ENCODE peak calls at places on chromosome 6, in four cellular contexts. C is stomach, N is suprapubic skin, Z is H1. M is an unnamed sample.

GRCh38 chr6:37695857-37696219 is 1.8 kb downstream of the MDGA1 start:
- DNase-seq in Z (no peak), C (no peak), N (no peak), M (no peak)

GRCh38 chr6:103017878-103018277 is 1624.4 kb downstream of the GRIK2 start:
- DNase-seq in C (no peak), N (no peak), Z (no peak), M (no peak)

GRCh38 chr6:107679457-107679856 is 144.7 kb downstream of the SCML4 start:
- DNase-seq in N (no peak), Z (no peak), C (no peak), M (no peak)

GRCh38 chr6:49565855-49566254 is 15.4 kb downstream of the C6orf141 start:
- DNase-seq in Z (no peak), C (no peak), N (no peak), M (no peak)

GRCh38 chr6:113414511-113414910 is 442.6 kb upstream of the MARCKS start:
- DNase-seq in C (peak), Z (no peak), N (no peak), M (no peak)

GRCh38 chr6:42726485-42727083 is 4.2 kb upstream of the PRPH2 start:
- DNase-seq in N (no peak), C (peak), Z (no peak), M (peak)

GRCh38 chr6:42417641-42418112 is 34.0 kb downstream of the TRERF1 start:
- DNase-seq in C (no peak), N (no peak), Z (no peak), M (no peak)

GRCh38 chr6:125558907-125559306 is 190.5 kb upstream of the HEY2 start:
- DNase-seq in Z (no peak), N (no peak), C (no peak), M (no peak)

GRCh38 chr6:75579951-75580350 is 21.7 kb upstream of the SENP6 start:
- DNase-seq in Z (no peak), C (no peak), N (no peak), M (no peak)

GRCh38 chr6:93407186-93407585 is 12.2 kb downstream of the EPHA7 start:
- DNase-seq in C (no peak), N (no peak), Z (no peak), M (no peak)

GRCh38 chr6:167699141-167700036 is 127.3 kb upstream of the AFDN start:
- DNase-seq in N (no peak), Z (no peak), C (peak), M (peak)

GRCh38 chr6:160991411-160992322 is at the start of gene MAP3K4:
- DNase-seq in N (peak), C (peak), Z (no peak), M (peak)

GRCh38 chr6:35017461-35018183 is 123.5 kb downstream of the TCP11 start:
- DNase-seq in C (no peak), Z (no peak), N (no peak), M (no peak)
- TF ChIP-seq CTCF in C (no peak), Z (no peak), N (no peak), M (peak)

DNA sequence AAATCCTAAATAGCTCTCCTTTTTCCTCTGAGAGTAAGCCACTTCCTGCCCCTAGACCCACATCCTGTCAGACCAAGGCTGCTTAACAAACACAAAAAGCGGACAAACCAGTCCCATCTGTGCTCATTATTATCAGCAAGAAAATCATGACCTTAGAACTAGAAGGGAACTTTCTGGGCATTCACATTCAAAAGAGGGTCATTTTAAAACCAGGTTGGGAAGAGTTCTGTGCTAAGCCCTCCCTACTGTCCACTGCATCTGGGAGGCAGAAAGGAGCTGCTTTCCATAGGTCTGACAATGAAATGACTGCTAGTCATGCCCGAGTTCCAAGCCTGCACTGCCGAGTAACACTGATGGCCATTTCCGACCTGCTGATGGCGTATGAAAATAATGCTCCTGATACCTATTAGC is 15.4 kb downstream of the EZR start:
- DNase-seq in C (peak), N (no peak), Z (no peak), M (no peak)
- TF ChIP-seq POLR2A in C (no peak), N (no peak), Z (peak), M (no peak)

GRCh38 chr6:15937582-15937981 is 191.3 kb upstream of the MYLIP start:
- DNase-seq in N (no peak), Z (no peak), C (no peak), M (no peak)

GRCh38 chr6:15941168-15941567 is 187.7 kb upstream of the MYLIP start:
- DNase-seq in N (no peak), C (no peak), Z (no peak), M (no peak)

GRCh38 chr6:15938086-15938485 is 190.8 kb upstream of the MYLIP start:
- DNase-seq in N (no peak), C (no peak), Z (no peak), M (no peak)

GRCh38 chr6:15935661-15936060 is 193.2 kb upstream of the MYLIP start:
- DNase-seq in C (no peak), Z (no peak), N (no peak), M (no peak)

GRCh38 chr6:15936503-15936902 is 192.4 kb upstream of the MYLIP start:
- DNase-seq in Z (no peak), N (no peak), C (no peak), M (no peak)
- H3K27ac ChIP-seq in Z (no peak), N (no peak), C (no peak), M (no peak)

GRCh38 chr6:12171735-12172134 is 118.4 kb upstream of the EDN1 start:
- DNase-seq in C (no peak), Z (no peak), N (no peak), M (no peak)

GRCh38 chr6:12165722-12166121 is 124.4 kb upstream of the EDN1 start:
- DNase-seq in C (no peak), N (no peak), Z (no peak), M (no peak)

GRCh38 chr6:12172572-12172971 is 117.6 kb upstream of the EDN1 start:
- DNase-seq in C (no peak), N (no peak), Z (no peak), M (no peak)

GRCh38 chr6:12170351-12171079 is 119.6 kb upstream of the EDN1 start:
- DNase-seq in N (no peak), Z (no peak), C (no peak), M (no peak)

GRCh38 chr6:12169377-12169776 is 120.8 kb upstream of the EDN1 start:
- DNase-seq in Z (no peak), C (no peak), N (no peak), M (no peak)
- TF ChIP-seq CTCF in Z (no peak), C (no peak), N (no peak), M (no peak)

GRCh38 chr6:31579546-31580445 is 2.4 kb downstream of the LTB start:
- DNase-seq in Z (no peak), N (no peak), C (no peak), M (no peak)

GRCh38 chr6:31580446-31580755 is 1.8 kb downstream of the LTB start:
- DNase-seq in N (no peak), C (no peak), Z (no peak), M (no peak)

GRCh38 chr6:31581511-31582229 is 554 bp downstream of the LTB start:
- DNase-seq in Z (no peak), C (no peak), N (no peak), M (no peak)

GRCh38 chr6:31582230-31582601 is at the start of gene LTB:
- DNase-seq in N (no peak), Z (no peak), C (no peak), M (no peak)

DNA sequence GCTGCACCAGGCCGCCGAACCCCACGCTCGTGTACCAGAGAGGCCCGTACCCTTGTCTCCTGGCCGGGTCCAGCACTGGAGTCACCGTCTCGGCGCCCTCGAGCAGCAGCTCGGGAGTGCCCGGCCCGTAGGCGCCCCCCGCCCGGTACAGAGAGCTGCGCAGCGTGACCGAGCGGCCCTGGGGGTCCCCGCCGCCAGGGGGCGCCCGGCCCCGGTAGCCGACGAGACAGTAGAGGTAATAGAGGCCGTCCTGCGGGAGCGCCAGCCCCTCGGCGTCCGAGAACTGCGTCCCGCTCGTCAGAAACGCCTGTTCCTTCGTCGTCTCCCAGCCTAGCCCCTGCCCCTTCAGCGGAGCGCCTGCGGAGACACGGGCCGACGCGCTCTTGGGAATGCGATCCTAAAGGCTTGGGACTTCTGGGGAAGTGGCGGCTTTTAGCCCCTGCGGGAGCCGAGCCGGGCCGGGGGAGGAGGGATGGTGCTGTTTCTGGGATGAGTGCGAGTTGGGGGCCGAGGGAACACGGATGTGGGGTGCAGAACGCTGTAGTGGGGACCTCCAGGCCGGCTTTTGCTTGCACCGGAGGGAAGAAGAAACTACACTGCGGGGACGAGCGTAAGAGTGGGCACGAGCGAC is 1.3 kb downstream of the LTB start:
- DNase-seq in N (peak), Z (peak), C (peak), M (peak)
- TF ChIP-seq POLR2A in N (no peak), Z (peak), C (no peak), M (no peak)

GRCh38 chr6:139219271-139219729 is 72.5 kb downstream of the TXLNB start:
- DNase-seq in Z (peak), N (peak), C (peak), M (peak)
- H3K27ac ChIP-seq in Z (no peak), N (peak), C (peak), M (peak)

GRCh38 chr6:95352064-95352463 is 225.3 kb upstream of the MANEA start:
- DNase-seq in Z (no peak), C (no peak), N (no peak), M (no peak)
- TF ChIP-seq CTCF in Z (peak), C (no peak), N (no peak), M (no peak)

M was measured in gastrocnemius medialis.